ENCODE peak calls at places on chromosomes 4 and X, in ten cellular contexts. U is cerebellar cortex, Q is dorsolateral prefrontal cortex, K is NCI-H1694 treated with DMSO at 0.1 percent for 48 hours, V is chondrocyte, H is NCI-H2171, T is GM23338, R is uterus, O is HTR-8/SVneo, S is fibroblast of lung. Y is an unnamed sample.

GRCh38 chr4:147340111-147340510 is 140.8 kb upstream of the EDNRA start:
- DNase-seq in U (no peak), Q (no peak), K (no peak), V (no peak), H (no peak), T (no peak), R (peak), O (no peak), S (peak), Y (no peak)

GRCh38 chrX:136674270-136674986 is 26.5 kb downstream of the CD40LG start:
- DNase-seq in U (no peak), Q (no peak), K (no peak), V (no peak), H (no peak), T (no peak), R (no peak), O (no peak), S (no peak), Y (no peak)

GRCh38 chrX:155071694-155072215 is 447 bp downstream of the BRCC3 start:
- DNase-seq in U (no peak), Q (no peak), K (no peak), V (peak), H (no peak), T (peak), R (no peak), O (no peak), S (no peak), Y (peak)

GRCh38 chr4:186627226-186627865 is 72.0 kb upstream of the MTNR1A start:
- DNase-seq in U (no peak), Q (no peak), K (no peak), V (no peak), H (no peak), T (peak), R (no peak), O (peak), S (peak), Y (no peak)

GRCh38 chr4:113958766-113959540 is 20.5 kb downstream of the ARSJ start:
- DNase-seq in U (no peak), Q (no peak), K (no peak), V (no peak), H (no peak), T (no peak), R (no peak), O (peak), S (peak), Y (no peak)

GRCh38 chr4:129708776-129709175 is 612.8 kb downstream of the C4orf33 start:
- DNase-seq in U (no peak), Q (no peak), K (no peak), V (no peak), H (no peak), T (peak), R (no peak), O (no peak), S (no peak), Y (no peak)

GRCh38 chrX:39814391-39814790 is 283.4 kb downstream of the BCOR start:
- DNase-seq in U (peak), Q (no peak), K (peak), V (no peak), H (no peak), T (peak), R (no peak), O (peak), S (peak), Y (peak)

GRCh38 chr4:105461221-105462041 is 12.4 kb downstream of the PPA2 start:
- DNase-seq in U (no peak), Q (no peak), K (no peak), V (no peak), H (no peak), T (no peak), R (no peak), O (no peak), S (peak), Y (no peak)

GRCh38 chr4:2352729-2353221 is 65.7 kb downstream of the ZFYVE28 start:
- DNase-seq in U (no peak), Q (peak), K (no peak), V (peak), H (no peak), T (no peak), R (peak), O (no peak), S (no peak), Y (no peak)

GRCh38 chr4:88706574-88706973 is 8.9 kb upstream of the NAP1L5 start:
- DNase-seq in U (peak), Q (no peak), K (peak), V (no peak), H (peak), T (peak), R (peak), O (peak), S (peak), Y (no peak)

Y was measured in OCI-LY7.